ENCODE peak calls at places on chromosomes 1 and 21, in ten cellular contexts. E, J, R, F, P, B, L, K, W and A are unnamed samples.

GRCh38 chr1:227880342-227880924 is 65.0 kb downstream of the PRSS38 start:
- DNase-seq in B (no peak), R (no peak), W (no peak), K (no peak), J (peak), F (no peak), P (no peak), E (no peak), L (no peak), A (no peak)

GRCh38 chr1:59804301-59804700 is 10.4 kb upstream of the HOOK1 start:
- DNase-seq in K (no peak), L (no peak), B (no peak), W (no peak), J (no peak), P (no peak), F (no peak), R (no peak), E (no peak), A (no peak)

GRCh38 chr1:75632350-75632949 is 21.5 kb upstream of the SLC44A5 start:
- DNase-seq in R (no peak), K (no peak), F (no peak), E (no peak), L (no peak), P (peak), W (peak), B (peak), J (no peak), A (no peak)

GRCh38 chr1:2443285-2444137 is 31.1 kb upstream of the PEX10 start:
- DNase-seq in F (no peak), L (peak), K (no peak), R (no peak), P (peak), W (peak), J (no peak), E (no peak), B (peak), A (no peak)

GRCh38 chr1:109895720-109896504 is 14.7 kb upstream of the CSF1 start:
- DNase-seq in K (no peak), R (no peak), F (no peak), P (no peak), J (no peak), L (no peak), B (peak), E (peak), W (no peak), A (no peak)

GRCh38 chr21:32979598-32980268 is 46.0 kb upstream of the OLIG2 start:
- DNase-seq in K (no peak), R (no peak), P (no peak), B (no peak), J (no peak), W (no peak), L (no peak), E (no peak), F (no peak), A (no peak)

GRCh38 chr1:181021811-181022434 is 747 bp downstream of the STX6 start:
- DNase-seq in R (no peak), F (peak), W (peak), E (peak), B (peak), L (peak), P (peak), K (peak), J (peak), A (no peak)

GRCh38 chr1:225567789-225568188 is 85.1 kb downstream of the ENAH start:
- DNase-seq in J (no peak), K (no peak), R (no peak), L (no peak), B (no peak), P (no peak), W (no peak), F (no peak), E (no peak), A (no peak)

GRCh38 chr1:205714906-205715246 is 34.6 kb upstream of the SLC45A3 start:
- DNase-seq in R (no peak), J (no peak), L (no peak), F (no peak), E (no peak), B (no peak), P (no peak), K (no peak), W (no peak), A (no peak)

GRCh38 chr1:179806333-179806732 is 63.2 kb downstream of the FAM163A start:
- DNase-seq in L (no peak), F (no peak), P (no peak), B (no peak), R (no peak), J (no peak), E (no peak), W (no peak), K (no peak), A (no peak)

GRCh38 chr1:5970623-5971273 is 21.5 kb downstream of the NPHP4 start:
- DNase-seq in E (no peak), L (no peak), K (peak), R (no peak), F (no peak), W (no peak), J (no peak), B (no peak), P (no peak), A (no peak)
- TF ChIP-seq CTCF in E (no peak), L (no peak), K (no peak), R (no peak), F (peak), W (no peak), J (no peak), B (no peak), P (no peak), A (no peak)

DNA sequence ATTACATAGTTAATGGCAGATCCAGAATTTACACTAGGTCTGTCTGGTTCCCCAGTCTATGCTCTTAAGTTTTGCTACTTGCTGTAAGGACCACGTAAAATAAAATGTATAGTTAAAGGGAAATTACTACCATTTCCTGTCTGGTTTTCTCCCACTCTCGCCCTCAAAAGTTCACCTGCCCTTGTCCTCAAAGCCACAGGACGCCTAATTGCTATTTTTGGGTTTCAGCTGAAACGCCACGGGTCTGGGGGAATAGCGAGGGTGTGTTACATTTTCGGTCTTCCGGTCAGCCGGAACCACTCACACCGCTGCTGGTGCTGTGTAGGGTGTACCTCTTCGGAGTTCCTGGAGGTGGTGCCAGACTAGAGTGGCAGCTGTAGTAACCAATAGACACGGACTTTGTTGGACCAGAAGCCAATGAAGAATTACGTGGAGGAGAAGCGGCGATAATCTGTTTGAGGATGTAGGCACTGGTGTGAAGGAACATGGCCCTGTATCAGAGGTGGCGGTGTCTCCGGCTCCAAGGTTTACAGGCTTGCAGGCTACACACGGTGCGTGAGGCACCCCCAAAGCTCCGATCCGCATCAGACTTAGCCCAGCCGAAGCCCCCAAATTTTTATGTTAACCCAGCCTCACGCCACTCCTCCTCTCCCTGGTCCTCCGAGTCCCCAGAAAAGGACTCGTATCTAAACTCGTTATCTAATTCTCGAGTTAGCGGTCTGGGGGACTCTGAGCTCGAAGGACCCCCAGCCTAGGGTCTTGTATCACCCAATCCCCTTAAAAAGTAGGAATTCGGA is at the start of gene TARS2:
- DNase-seq in K (peak), R (peak), E (peak), J (peak), F (peak), B (peak), L (peak), P (peak), W (peak), A (peak)
- TF ChIP-seq CTCF in K (peak), R (no peak), E (peak), J (no peak), F (peak), B (peak), L (no peak), P (no peak), W (no peak), A (no peak)

GRCh38 chr21:30463713-30464112 is 16.5 kb downstream of the KRTAP19-1 start:
- DNase-seq in J (no peak), F (no peak), E (no peak), P (peak), K (no peak), L (no peak), R (no peak), W (peak), B (no peak), A (peak)
- TF ChIP-seq CTCF in J (no peak), F (no peak), E (peak), P (peak), K (peak), L (peak), R (peak), W (no peak), B (peak), A (peak)

DNA sequence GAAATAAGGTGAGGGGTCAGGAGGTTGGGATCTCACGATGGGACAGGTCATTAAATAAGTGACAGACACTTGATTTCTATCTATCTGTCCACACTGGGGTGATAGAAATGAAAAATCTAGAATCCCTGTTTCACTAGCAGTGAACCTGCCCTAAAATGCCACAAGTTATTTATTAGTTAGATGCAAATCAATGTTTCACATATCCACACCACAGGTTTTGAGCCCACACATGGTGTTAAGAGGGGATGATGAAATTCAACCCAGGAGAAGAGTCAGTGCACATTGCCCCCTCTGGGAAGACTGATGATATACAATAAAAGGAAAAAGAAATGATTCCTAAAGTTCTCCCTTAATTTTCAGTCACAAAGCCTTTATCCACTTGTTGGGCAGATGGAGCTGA is 10.1 kb upstream of the NTPCR start:
- DNase-seq in J (no peak), W (no peak), P (no peak), K (no peak), B (no peak), R (no peak), E (no peak), L (no peak), F (no peak), A (no peak)
- TF ChIP-seq CTCF in J (no peak), W (no peak), P (no peak), K (no peak), B (no peak), R (no peak), E (no peak), L (peak), F (no peak), A (no peak)

GRCh38 chr1:78323311-78323710 is 167.5 kb upstream of the PTGFR start:
- DNase-seq in L (no peak), B (no peak), K (no peak), W (no peak), R (no peak), J (no peak), P (no peak), E (no peak), F (no peak), A (no peak)

GRCh38 chr1:78319603-78320002 is 171.2 kb upstream of the PTGFR start:
- DNase-seq in E (no peak), L (no peak), J (no peak), P (no peak), B (no peak), W (no peak), R (no peak), K (no peak), F (no peak), A (no peak)

GRCh38 chr1:78329475-78329874 is 161.3 kb upstream of the PTGFR start:
- DNase-seq in K (no peak), P (no peak), E (no peak), B (no peak), F (no peak), L (no peak), R (no peak), J (no peak), W (no peak), A (no peak)

GRCh38 chr1:78325293-78325692 is 165.5 kb upstream of the PTGFR start:
- DNase-seq in J (no peak), E (no peak), B (no peak), P (no peak), L (no peak), W (no peak), K (no peak), R (no peak), F (no peak), A (no peak)
- TF ChIP-seq CTCF in J (no peak), E (no peak), B (no peak), P (no peak), L (peak), W (no peak), K (no peak), R (no peak), F (no peak), A (no peak)

DNA sequence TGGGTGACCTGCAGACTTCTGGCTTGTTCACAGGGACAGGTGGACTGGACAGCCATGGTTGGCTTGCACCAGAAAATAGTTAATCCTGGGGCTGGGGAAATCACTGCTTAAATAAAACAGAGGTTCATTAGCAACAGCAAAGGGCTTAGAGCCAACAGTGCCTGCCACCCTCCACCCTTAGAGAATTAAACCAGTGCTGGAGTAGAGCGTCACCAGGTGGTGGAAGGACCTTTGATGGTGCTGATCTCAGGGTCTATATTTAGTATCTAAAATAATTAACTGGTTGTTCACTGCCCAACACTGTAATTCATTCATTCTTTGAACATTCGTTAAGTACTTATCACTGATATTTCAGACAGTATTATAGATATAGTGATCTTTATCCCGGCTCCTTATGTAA is 34.7 kb upstream of the PDE9A start:
- DNase-seq in P (no peak), J (no peak), F (no peak), B (no peak), K (no peak), R (no peak), W (no peak), L (no peak), E (no peak), A (no peak)
- TF ChIP-seq CTCF in P (no peak), J (no peak), F (no peak), B (no peak), K (no peak), R (no peak), W (no peak), L (no peak), E (no peak), A (no peak)

GRCh38 chr1:156721131-156721924 is 6.9 kb upstream of the METTL25B start:
- DNase-seq in L (no peak), J (no peak), E (no peak), K (no peak), B (no peak), P (no peak), W (peak), F (no peak), R (no peak), A (no peak)

GRCh38 chr1:156726549-156727226 is 1.6 kb upstream of the METTL25B start:
- DNase-seq in E (peak), F (no peak), P (peak), L (peak), W (peak), J (peak), R (no peak), B (peak), K (no peak), A (no peak)

GRCh38 chr1:156727492-156727891 is 777 bp upstream of the METTL25B start:
- DNase-seq in K (no peak), F (no peak), W (no peak), R (no peak), E (no peak), P (no peak), J (no peak), B (no peak), L (no peak), A (no peak)

GRCh38 chr1:156727914-156728598 is at the start of gene METTL25B:
- DNase-seq in W (peak), R (no peak), F (peak), K (peak), E (peak), B (peak), J (peak), L (peak), P (peak), A (no peak)

GRCh38 chr1:156725683-156726280 is 2.5 kb upstream of the METTL25B start:
- DNase-seq in E (peak), R (peak), P (peak), K (peak), F (peak), W (peak), L (peak), B (peak), J (peak), A (peak)
- TF ChIP-seq CTCF in E (peak), R (peak), P (peak), K (peak), F (peak), W (peak), L (peak), B (peak), J (peak), A (peak)

GRCh38 chr1:108314815-108315214 is 70.9 kb upstream of the NBPF4 start:
- DNase-seq in K (no peak), P (no peak), E (no peak), B (no peak), L (no peak), W (no peak), R (no peak), J (no peak), F (no peak), A (no peak)

GRCh38 chr1:108320851-108321250 is 77.0 kb upstream of the NBPF4 start:
- DNase-seq in K (no peak), P (no peak), L (no peak), W (no peak), J (no peak), E (no peak), F (no peak), R (no peak), B (no peak), A (no peak)

GRCh38 chr1:108316545-108316944 is 72.7 kb upstream of the NBPF4 start:
- DNase-seq in L (no peak), W (no peak), F (no peak), B (no peak), R (no peak), P (no peak), K (no peak), E (no peak), J (no peak), A (no peak)
- TF ChIP-seq CTCF in L (peak), W (peak), F (no peak), B (peak), R (no peak), P (peak), K (no peak), E (peak), J (peak), A (peak)

GRCh38 chr1:35112668-35113067 is 33.5 kb downstream of the ZMYM1 start:
- DNase-seq in F (no peak), W (no peak), R (no peak), B (no peak), J (no peak), P (peak), E (no peak), L (no peak), K (no peak), A (no peak)
- TF ChIP-seq CTCF in F (no peak), W (peak), R (no peak), B (peak), J (no peak), P (peak), E (peak), L (peak), K (no peak), A (no peak)

DNA sequence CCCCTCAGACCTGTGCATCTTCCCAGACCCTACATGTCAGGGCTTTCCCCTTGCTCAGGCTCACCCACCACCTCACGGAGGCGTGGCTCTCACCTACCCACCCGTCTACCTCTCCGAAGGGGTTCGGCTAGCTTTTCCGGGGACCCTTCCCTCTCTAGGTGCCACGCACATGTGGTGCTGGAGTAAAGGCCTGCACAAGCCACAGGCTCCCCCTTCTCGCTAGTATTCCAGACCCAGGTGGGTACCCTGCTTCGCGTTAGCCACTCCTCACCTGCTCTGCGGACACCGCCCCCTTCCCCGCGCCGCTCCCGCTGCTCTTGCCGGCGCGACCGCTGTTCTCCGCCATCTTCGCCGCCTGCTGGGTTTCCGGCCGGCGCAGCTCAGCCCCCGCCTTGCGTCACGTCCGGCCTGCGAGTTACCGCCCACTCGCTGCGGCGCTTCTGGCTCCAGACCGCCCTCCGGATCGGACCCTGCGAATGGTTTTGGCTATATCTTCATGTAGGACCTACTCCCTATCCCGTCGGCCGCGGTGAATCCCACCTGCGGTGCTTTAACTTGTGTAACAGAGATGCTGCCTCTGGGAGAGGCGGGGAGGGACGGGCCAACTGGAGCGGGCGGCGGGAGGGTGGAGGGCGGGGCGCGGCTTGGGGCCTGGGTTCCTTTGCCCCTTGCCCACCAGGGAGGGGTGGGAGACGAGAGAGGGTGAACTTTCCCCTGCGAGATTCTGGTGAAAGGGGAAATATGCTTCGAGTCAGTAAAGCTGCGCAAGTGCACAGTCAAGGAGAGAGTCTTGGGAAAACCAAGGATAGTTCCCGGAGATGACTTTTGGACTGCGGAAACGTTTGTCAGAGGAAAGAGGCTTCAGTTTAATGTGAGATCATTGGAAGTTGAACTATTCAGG is at the start of the genes NIT1 and PFDN2:
- DNase-seq in R (peak), B (peak), P (peak), J (peak), K (peak), F (peak), E (peak), W (peak), L (peak), A (no peak)
- TF ChIP-seq CTCF in R (no peak), B (no peak), P (no peak), J (no peak), K (no peak), F (no peak), E (no peak), W (no peak), L (no peak), A (no peak)